ENCODE peak calls at places on chromosomes 11 and 22, in nine cellular contexts. I is pancreas; V is CD4-positive, alpha-beta memory T cell; C is ACHN; X is putamen; H is activated CD8-positive, alpha-beta memory T cell treated with anti-CD3 and anti-CD28 coated beads for 4 hours; E is thoracic aorta; R is neural crest cell; O is posterior vena cava. K is an unnamed sample.

GRCh38 chr11:14907411-14908213 is 15.6 kb upstream of the CYP2R1 start:
- DNase-seq in I (peak; percentile 78), V (peak; percentile 81), C (peak; percentile 55), X (no peak), H (peak; percentile 67), E (peak; percentile 33), R (peak; percentile 78), O (peak; percentile 93), K (peak; percentile 50)

GRCh38 chr11:106540001-106540400 is 462.5 kb downstream of the AASDHPPT start:
- DNase-seq in I (no peak), V (no peak), C (no peak), X (no peak), H (no peak), E (no peak), R (no peak), O (no peak), K (no peak)

GRCh38 chr11:123187670-123188507 is 7.2 kb downstream of the CLMP start:
- DNase-seq in I (no peak), V (no peak), C (peak; percentile 37), X (peak; percentile 7), H (no peak), E (no peak), R (no peak), O (no peak), K (no peak)

GRCh38 chr11:10350341-10350740 is 45.5 kb downstream of the ADM start:
- DNase-seq in I (no peak), V (no peak), C (peak; percentile 46), X (no peak), H (no peak), E (no peak), R (no peak), O (no peak), K (peak; percentile 83)

GRCh38 chr11:73939096-73939495 is 11.7 kb upstream of the DNAJB13 start:
- DNase-seq in I (no peak), V (no peak), C (peak; percentile 10), X (no peak), H (no peak), E (no peak), R (no peak), O (no peak), K (no peak)

GRCh38 chr11:78685156-78685555 is 110.5 kb upstream of the NARS2 start:
- DNase-seq in I (no peak), V (no peak), C (no peak), X (no peak), H (no peak), E (no peak), R (no peak), O (no peak), K (no peak)

GRCh38 chr11:65911682-65912568 is 6.9 kb downstream of the C11orf68 start:
- DNase-seq in I (no peak), V (no peak), C (peak; percentile 87), X (no peak), H (no peak), E (no peak), R (peak; percentile 36), O (peak; percentile 90), K (peak; percentile 99)

GRCh38 chr11:9089636-9090035 is 1.8 kb downstream of the SCUBE2 start:
- DNase-seq in I (no peak), V (no peak), C (no peak), X (no peak), H (no peak), E (no peak), R (no peak), O (no peak), K (no peak)

GRCh38 chr11:33015621-33016551 is at the start of gene DEPDC7:
- DNase-seq in I (peak; percentile 87), V (peak; percentile 73), C (peak; percentile 90), X (peak; percentile 88), H (peak; percentile 59), E (peak; percentile 40), R (peak; percentile 82), O (peak; percentile 97), K (peak; percentile 88)

GRCh38 chr11:31887180-31887579 is 76.1 kb upstream of the PAX6 start:
- DNase-seq in I (no peak), V (no peak), C (peak; percentile 22), X (no peak), H (no peak), E (no peak), R (no peak), O (no peak), K (no peak)

GRCh38 chr11:214083-214482 is 6.6 kb downstream of the RIC8A start:
- DNase-seq in I (no peak), V (no peak), C (no peak), X (no peak), H (no peak), E (no peak), R (no peak), O (peak; percentile 55), K (no peak)

GRCh38 chr11:93330446-93330984 is at the start of gene DEUP1:
- DNase-seq in I (peak; percentile 78), V (no peak), C (no peak), X (no peak), H (no peak), E (no peak), R (peak; percentile 65), O (peak; percentile 81), K (no peak)

GRCh38 chr22:30655532-30655931 is 12.1 kb downstream of the DUSP18 start:
- DNase-seq in I (no peak), V (no peak), C (no peak), X (no peak), H (no peak), E (no peak), R (no peak), O (no peak), K (no peak)